ENCODE peak calls at places on chromosome 1, in nine cellular contexts. S is amniotic stem cell; L is body of pancreas; W is anterior cingulate cortex; N is activated naive CD4-positive, alpha-beta T cell treated with anti-CD3 and anti-CD28 coated beads, Interleukin-2, amount 10 ng/mL, durations not matched to agents 7 days and 5 days; T is HuH-7; G is tibial nerve; F is GOT3; E is pancreas. R is an unnamed sample.

GRCh38 chr1:145992958-145993617 is 3.3 kb downstream of the TXNIP start:
- DNase-seq in W (no peak), E (no peak), L (no peak), F (no peak), N (no peak), G (no peak), S (no peak), T (no peak), R (no peak)

GRCh38 chr1:43063394-43064219 is 104.9 kb upstream of the SLC2A1 start:
- DNase-seq in N (no peak), E (no peak), F (no peak), S (no peak), G (no peak), T (no peak), L (no peak), W (no peak), R (no peak)

GRCh38 chr1:151315565-151316235 is 11.5 kb downstream of the PI4KB start:
- DNase-seq in F (no peak), W (no peak), E (no peak), L (no peak), S (no peak), N (no peak), G (no peak), T (no peak), R (no peak)

GRCh38 chr1:230977781-230978490 is 725 bp downstream of the TTC13 start:
- DNase-seq in L (peak), N (peak), E (peak), T (peak), S (no peak), W (no peak), F (no peak), G (no peak), R (peak)

GRCh38 chr1:174968750-174969244 is 30.9 kb upstream of the CACYBP start:
- DNase-seq in F (no peak), L (no peak), G (no peak), T (no peak), E (no peak), S (no peak), W (no peak), N (peak), R (no peak)

GRCh38 chr1:17550684-17551584 is 11.4 kb downstream of the ARHGEF10L start:
- DNase-seq in L (no peak), N (no peak), G (no peak), T (no peak), E (no peak), S (no peak), F (no peak), W (no peak), R (peak)

GRCh38 chr1:182955596-182956588 is 2.9 kb upstream of the SHCBP1L start:
- DNase-seq in T (no peak), F (peak), L (no peak), E (no peak), S (peak), N (no peak), W (no peak), G (no peak), R (no peak)

GRCh38 chr1:64235133-64235532 is 31.7 kb downstream of the UBE2U start:
- DNase-seq in W (no peak), T (no peak), E (no peak), S (no peak), F (no peak), L (no peak), N (no peak), G (no peak), R (no peak)

GRCh38 chr1:227781314-227781930 is 34.1 kb upstream of the PRSS38 start:
- DNase-seq in T (no peak), G (no peak), L (no peak), S (no peak), W (no peak), F (no peak), N (no peak), E (no peak), R (no peak)

GRCh38 chr1:39926343-39926769 is 24.6 kb upstream of the MYCL start:
- DNase-seq in E (no peak), L (no peak), S (no peak), G (no peak), W (no peak), F (no peak), N (no peak), T (no peak), R (no peak)

GRCh38 chr1:231550448-231550781 is 21.9 kb downstream of the TSNAX start:
- DNase-seq in E (no peak), T (peak), W (no peak), F (no peak), N (peak), S (no peak), G (no peak), L (no peak), R (no peak)

GRCh38 chr1:9724706-9725476 is 73.4 kb downstream of the PIK3CD start:
- DNase-seq in S (no peak), T (peak), N (peak), L (peak), E (no peak), G (no peak), W (no peak), F (peak), R (peak)

GRCh38 chr1:54559771-54560231 is 11.8 kb downstream of the ACOT11 start:
- DNase-seq in E (no peak), T (no peak), L (no peak), G (no peak), N (no peak), F (no peak), W (no peak), S (no peak), R (no peak)

GRCh38 chr1:86487131-86487804 is 18.5 kb downstream of the CLCA1 start:
- DNase-seq in N (no peak), F (peak), T (no peak), S (no peak), L (no peak), E (no peak), W (no peak), G (peak), R (no peak)

GRCh38 chr1:186188004-186188539 is 187.0 kb downstream of the TPR start:
- DNase-seq in G (no peak), F (peak), N (no peak), W (no peak), T (no peak), E (no peak), S (peak), L (no peak), R (no peak)

GRCh38 chr1:8816306-8816705 is 1.1 kb downstream of the RERE start:
- DNase-seq in L (no peak), N (no peak), S (no peak), F (no peak), G (no peak), E (no peak), W (no peak), T (no peak), R (no peak)

GRCh38 chr1:24743404-24744211 is 1.6 kb upstream of the CLIC4 start:
- DNase-seq in L (no peak), G (peak), W (no peak), T (no peak), S (no peak), E (no peak), F (no peak), N (no peak), R (no peak)

GRCh38 chr1:201348211-201348566 is 29.3 kb downstream of the TNNT2 start:
- DNase-seq in T (peak), N (peak), L (peak), G (no peak), S (no peak), F (no peak), E (no peak), W (no peak), R (no peak)